ENCODE peak calls at places on chromosomes 16 and 17, in ten cellular contexts. T is stomach, B is AG04449, E is T-helper 9 cell, Y is memory B cell, Q is pulmonary artery endothelial cell, Z is NCI-H1417, D is dermis microvascular lymphatic vessel endothelial cell, J is astrocyte of the spinal cord, A is GM06990. L is an unnamed sample.

GRCh38 chr17:39261286-39261685 is 35.5 kb upstream of the STAC2 start:
- DNase-seq in Q (no peak), J (no peak), Y (no peak), T (no peak), B (no peak), Z (peak; percentile 16), E (no peak), A (no peak), D (no peak), L (no peak)

GRCh38 chr16:10501016-10501607 is 79.3 kb downstream of the EMP2 start:
- DNase-seq in D (no peak), Z (no peak), B (no peak), Q (no peak), Y (no peak), E (no peak), A (peak; percentile 29), J (no peak), T (no peak), L (no peak)

GRCh38 chr17:49450181-49450580 is 35.5 kb upstream of the PHB1 start:
- DNase-seq in J (no peak), D (no peak), Z (no peak), Y (no peak), A (no peak), T (no peak), B (no peak), Q (no peak), E (no peak), L (no peak)

GRCh38 chr17:27340990-27341595 is 47.2 kb downstream of the WSB1 start:
- DNase-seq in D (no peak), T (no peak), Q (no peak), B (no peak), E (no peak), J (no peak), Z (no peak), Y (no peak), A (no peak), L (no peak)

GRCh38 chr16:28623172-28623711 is 13.4 kb upstream of the SULT1A1 start:
- DNase-seq in Z (peak; percentile 64), J (peak; percentile 12), T (peak; percentile 77), D (no peak), A (peak; percentile 74), Y (peak; percentile 55), Q (no peak), E (peak; percentile 46), B (no peak), L (peak; percentile 37)

GRCh38 chr17:42985225-42985624 is 4.9 kb downstream of the RUNDC1 start:
- DNase-seq in J (no peak), B (no peak), T (no peak), Y (peak; percentile 53), A (peak; percentile 25), E (no peak), Z (no peak), D (no peak), Q (no peak), L (peak; percentile 74)

GRCh38 chr17:65514082-65514481 is 47.4 kb downstream of the AXIN2 start:
- DNase-seq in Q (no peak), B (peak; percentile 42), J (peak; percentile 69), E (no peak), T (no peak), Z (no peak), A (no peak), Y (no peak), D (no peak), L (no peak)

GRCh38 chr16:75044800-75045361 is 46.1 kb downstream of the ZNRF1 start:
- DNase-seq in T (no peak), B (no peak), Y (no peak), A (no peak), J (peak; percentile 22), Z (no peak), D (no peak), E (no peak), Q (no peak), L (no peak)

GRCh38 chr16:969508-970378 is 1.0 kb downstream of the LMF1 start:
- DNase-seq in D (no peak), A (no peak), Q (no peak), Z (no peak), Y (no peak), T (no peak), B (no peak), J (no peak), E (no peak), L (no peak)

GRCh38 chr16:74743668-74744299 is 30.8 kb downstream of the FA2H start:
- DNase-seq in Z (peak; percentile 81), A (no peak), B (no peak), Q (no peak), D (no peak), E (no peak), T (peak; percentile 97), J (peak; percentile 36), Y (no peak), L (no peak)

GRCh38 chr17:36149296-36149820 is 27.1 kb downstream of the TBC1D3B start:
- DNase-seq in Z (no peak), J (peak; percentile 94), D (no peak), Y (no peak), Q (no peak), T (no peak), A (no peak), E (no peak), B (peak; percentile 47), L (no peak)

GRCh38 chr16:84503751-84504395 is 586 bp downstream of the MEAK7 start:
- DNase-seq in D (no peak), B (no peak), T (no peak), E (no peak), A (no peak), Y (no peak), Z (no peak), Q (no peak), J (no peak), L (no peak)